ENCODE peak calls at places on chromosomes 13 and 19, in seven cellular contexts. O, L, D, M, F, W and N are unnamed samples.

GRCh38 chr19:18156841-18157464 is 4.0 kb downstream of the PIK3R2 start:
- DNase-seq in O (no peak), L (peak; percentile 90), D (peak; percentile 83), M (no peak), F (no peak), W (no peak), N (peak; percentile 93)

GRCh38 chr13:100954430-100955361 is 280.1 kb upstream of the TMTC4 start:
- DNase-seq in O (no peak), L (no peak), D (peak; percentile 4), M (no peak), F (no peak), W (no peak), N (no peak)

GRCh38 chr13:27379694-27380596 is 44.5 kb upstream of the GTF3A start:
- DNase-seq in O (peak; percentile 50), L (peak; percentile 36), D (peak; percentile 35), M (peak; percentile 85), F (peak; percentile 20), W (no peak), N (no peak)

GRCh38 chr13:87676254-87677042 is 5.3 kb downstream of the SLITRK5 start:
- DNase-seq in O (no peak), L (no peak), D (no peak), M (no peak), F (no peak), W (no peak), N (no peak)

GRCh38 chr13:111467111-111467890 is 146.9 kb downstream of the TEX29 start:
- DNase-seq in O (no peak), L (no peak), D (no peak), M (no peak), F (no peak), W (peak; percentile 50), N (no peak)

GRCh38 chr19:3210347-3211017 is 14.0 kb upstream of the CELF5 start:
- DNase-seq in O (peak; percentile 27), L (peak; percentile 73), D (no peak), M (no peak), F (peak; percentile 36), W (peak; percentile 72), N (peak; percentile 45)

GRCh38 chr13:19927117-19927734 is 31.3 kb upstream of the ZMYM2 start:
- DNase-seq in O (no peak), L (no peak), D (peak; percentile 31), M (no peak), F (peak; percentile 19), W (no peak), N (no peak)

GRCh38 chr19:1001538-1002166 is 1.4 kb downstream of the GRIN3B start:
- DNase-seq in O (no peak), L (peak; percentile 70), D (no peak), M (no peak), F (peak; percentile 56), W (no peak), N (no peak)

GRCh38 chr13:30829145-30829544 is 76.9 kb upstream of the MEDAG start:
- DNase-seq in O (no peak), L (no peak), D (peak; percentile 82), M (no peak), F (no peak), W (peak; percentile 59), N (peak; percentile 90)

GRCh38 chr19:56477429-56478338 is 539 bp upstream of the ZNF667 start:
- DNase-seq in O (peak; percentile 75), L (peak; percentile 63), D (peak; percentile 91), M (no peak), F (peak; percentile 49), W (no peak), N (peak; percentile 80)

GRCh38 chr19:17454579-17454978 is 6.1 kb upstream of the TMEM221 start:
- DNase-seq in O (no peak), L (no peak), D (no peak), M (no peak), F (no peak), W (no peak), N (no peak)

GRCh38 chr13:33636955-33637670 is 180.8 kb upstream of the RFC3 start:
- DNase-seq in O (no peak), L (no peak), D (peak; percentile 8), M (no peak), F (no peak), W (no peak), N (no peak)

GRCh38 chr13:113403255-113404104 is 39.5 kb upstream of the GRTP1 start:
- DNase-seq in O (no peak), L (no peak), D (no peak), M (peak; percentile 36), F (no peak), W (peak; percentile 52), N (peak; percentile 59)

GRCh38 chr13:98332222-98332621 is 155.2 kb upstream of the RNF113B start:
- DNase-seq in O (no peak), L (no peak), D (no peak), M (no peak), F (no peak), W (no peak), N (no peak)

GRCh38 chr13:85589021-85589420 is 210.2 kb downstream of the SLITRK6 start:
- DNase-seq in O (no peak), L (no peak), D (no peak), M (no peak), F (no peak), W (no peak), N (no peak)

GRCh38 chr13:110308377-110309158 is 1.5 kb downstream of the COL4A2 start:
- DNase-seq in O (no peak), L (no peak), D (no peak), M (no peak), F (no peak), W (peak; percentile 85), N (no peak)

GRCh38 chr13:37406031-37406430 is 192.5 kb downstream of the POSTN start:
- DNase-seq in O (no peak), L (no peak), D (no peak), M (no peak), F (no peak), W (no peak), N (no peak)

GRCh38 chr13:30153871-30154426 is 153.4 kb downstream of the KATNAL1 start:
- DNase-seq in O (no peak), L (no peak), D (peak; percentile 31), M (no peak), F (no peak), W (no peak), N (no peak)

GRCh38 chr19:31497709-31498108 is 148.5 kb upstream of the TSHZ3 start:
- DNase-seq in O (no peak), L (no peak), D (no peak), M (no peak), F (no peak), W (peak; percentile 3), N (peak; percentile 11)

GRCh38 chr13:19604306-19604705 is 29.2 kb upstream of the MPHOSPH8 start:
- DNase-seq in O (no peak), L (no peak), D (no peak), M (peak; percentile 75), F (no peak), W (no peak), N (no peak)

DNA sequence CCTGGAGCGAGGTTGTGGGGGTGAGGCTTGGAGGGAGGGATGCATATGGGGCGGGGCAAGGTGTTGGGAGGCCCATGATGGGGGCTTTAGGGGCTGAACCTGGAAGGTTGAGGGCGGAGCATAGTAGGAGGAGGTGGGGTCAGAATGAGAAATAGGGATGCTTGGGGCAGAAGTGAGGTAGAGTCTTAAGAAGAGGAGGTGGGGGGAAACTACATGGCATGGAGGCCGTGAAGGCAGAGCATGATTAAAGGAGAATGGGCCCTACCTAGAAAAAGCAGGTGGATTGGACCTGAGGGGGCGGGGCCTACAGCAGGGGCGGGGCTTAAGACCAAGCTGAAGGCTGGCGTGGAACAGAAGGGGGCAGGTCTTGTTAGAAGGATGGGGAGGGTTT is 789 bp downstream of the NR1H2 start:
- DNase-seq in O (no peak), L (no peak), D (no peak), M (no peak), F (peak; percentile 48), W (no peak), N (no peak)
- H3K4me3 ChIP-seq in O (no peak overlapping the region), L (peak overlapping the region; percentile 87), D (no peak overlapping the region), M (peak overlapping the region; percentile 72), F (peak overlapping the region; percentile 34), W (no peak overlapping the region), N (no peak overlapping the region)

DNA sequence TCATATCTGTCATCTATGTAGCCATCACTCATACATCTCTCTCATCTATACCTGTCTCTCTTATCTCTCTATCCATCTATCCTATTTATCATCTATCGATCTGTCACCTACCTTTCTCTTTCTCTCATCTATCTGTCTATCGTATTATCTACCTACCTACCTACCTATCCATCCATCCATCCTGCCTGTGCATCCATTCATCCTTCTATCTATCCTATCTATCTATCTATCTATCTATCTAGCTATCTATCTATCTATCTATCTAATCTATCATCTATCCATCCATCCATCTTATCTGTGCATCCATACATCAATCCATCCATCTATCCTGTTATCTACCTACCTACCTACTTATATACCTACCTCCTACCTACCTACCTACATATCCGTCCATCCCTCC is 44.6 kb upstream of the CYP4F8 start:
- DNase-seq in O (no peak), L (no peak), D (no peak), M (no peak), F (no peak), W (no peak), N (no peak)
- H3K9me3 ChIP-seq in O (no peaks in the 10 kb centered on the region), L (no peaks in the 10 kb centered on the region), D (no peaks in the 10 kb centered on the region), M (no peaks in the 10 kb centered on the region), F (no peaks in the 10 kb centered on the region), W (no peaks in the 10 kb centered on the region), N (no peaks in the 10 kb centered on the region)

DNA sequence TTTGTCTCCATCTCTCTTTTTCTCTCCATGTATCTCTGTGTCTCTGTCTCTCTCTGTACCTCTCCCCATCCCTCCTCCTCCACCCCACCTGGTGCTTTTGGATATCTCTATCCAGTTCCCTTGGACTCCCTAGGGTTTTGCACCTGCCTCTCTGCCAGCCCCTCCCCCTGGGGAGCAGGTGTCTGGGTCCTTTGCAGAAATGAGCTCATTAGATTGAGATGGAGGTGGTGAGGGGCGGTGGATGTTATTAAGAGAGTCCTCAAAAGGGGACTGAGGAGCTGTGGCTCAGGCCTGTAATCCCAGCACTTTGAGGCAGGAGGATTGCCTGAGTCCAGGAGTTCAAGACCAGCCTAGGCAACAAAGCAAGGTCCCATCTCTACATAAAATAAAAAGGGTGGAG is 2.1 kb downstream of the KCNN4 start:
- DNase-seq in O (no peak), L (no peak), D (no peak), M (no peak), F (no peak), W (no peak), N (no peak)
- H3K4me1 ChIP-seq in O (peaks cover 5% of the 10 kb centered on the region), L (peaks cover 56% of the 10 kb centered on the region), D (peaks cover 7% of the 10 kb centered on the region), M (peaks cover 7% of the 10 kb centered on the region), F (peaks cover 61% of the 10 kb centered on the region), W (peaks cover 44% of the 10 kb centered on the region), N (peaks cover 38% of the 10 kb centered on the region)

GRCh38 chr19:42569193-42569592 is 25.5 kb downstream of the CEACAM8 start:
- DNase-seq in O (no peak), L (no peak), D (no peak), M (no peak), F (no peak), W (no peak), N (no peak)
- H3K4me3 ChIP-seq in O (no peak overlapping the region), L (no peak overlapping the region), D (no peak overlapping the region), M (no peak overlapping the region), F (no peak overlapping the region), W (no peak overlapping the region), N (no peak overlapping the region)

DNA sequence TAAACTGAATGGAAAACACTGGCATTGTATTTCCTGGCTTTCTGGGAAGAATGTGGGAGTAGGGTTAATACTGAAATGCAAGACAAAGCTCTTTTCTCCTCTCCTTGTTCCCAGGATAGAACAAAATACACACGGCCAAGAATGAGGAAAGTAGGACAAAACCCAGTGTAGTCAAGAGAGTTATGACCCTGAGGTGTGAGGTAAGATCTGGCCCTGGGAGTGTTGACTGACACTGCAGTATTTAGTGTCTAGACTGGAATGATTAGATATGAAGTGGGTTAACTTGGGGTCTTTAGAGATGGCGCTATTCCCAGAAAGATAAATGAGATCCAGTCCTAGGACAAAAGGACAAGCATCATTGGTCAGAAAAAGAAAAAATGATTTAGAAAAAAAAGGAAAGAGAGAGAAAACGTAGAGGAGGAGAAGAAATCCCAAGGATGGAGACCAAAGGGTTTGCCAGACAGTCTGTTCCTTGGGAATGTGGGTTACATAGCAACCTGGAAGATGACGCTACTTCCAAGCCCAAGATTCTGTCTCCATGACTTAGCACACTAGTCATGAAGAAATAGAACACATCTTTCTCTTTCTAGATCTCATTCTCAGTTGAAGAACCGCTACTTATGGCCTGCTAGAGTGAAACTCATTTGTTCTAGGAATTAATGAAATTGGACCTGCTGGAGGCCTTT is 543.6 kb upstream of the GPC6 start:
- DNase-seq in O (no peak), L (no peak), D (no peak), M (no peak), F (no peak), W (no peak), N (no peak)
- H3K9me3 ChIP-seq in O (no peaks in the 10 kb centered on the region), L (no peaks in the 10 kb centered on the region), D (no peaks in the 10 kb centered on the region), M (no peaks in the 10 kb centered on the region), F (no peaks in the 10 kb centered on the region), W (no peaks in the 10 kb centered on the region), N (no peaks in the 10 kb centered on the region)